ENCODE peak calls at places on chromosome 18, in nine cellular contexts. One of them, this sample, is unnamed.

GRCh38 chr18:33839452-33840225 is 261.6 kb downstream of the ASXL3 start:
- DNase-seq in cardiac muscle cell: peak; percentile 61
- DNase-seq in GM12891: peak; percentile 5
- DNase-seq in NCI-H2171: peak; percentile 68
- DNase-seq in NCI-H1092: peak; percentile 83
- DNase-seq in body of pancreas: peak; percentile 41
- DNase-seq in amygdala: peak; percentile 24
- DNase-seq in stimulated activated CD8-positive, alpha-beta memory T cell treated with anti-CD3 and anti-CD28 coated beads, Interleukin-15, amount 100 ng/mL, for 1 hour: no peak
- DNase-seq in SHP77 treated with DMSO at 0.1 percent for 48 hours: peak; percentile 27
- DNase-seq in this sample: peak; percentile 46

GRCh38 chr18:76684265-76684664 is 138.1 kb upstream of the ZNF236 start:
- DNase-seq in GM12891: no peak
- DNase-seq in SHP77 treated with DMSO at 0.1 percent for 48 hours: no peak
- DNase-seq in amygdala: no peak
- DNase-seq in cardiac muscle cell: no peak
- DNase-seq in NCI-H1092: no peak
- DNase-seq in body of pancreas: no peak
- DNase-seq in stimulated activated CD8-positive, alpha-beta memory T cell treated with anti-CD3 and anti-CD28 coated beads, Interleukin-15, amount 100 ng/mL, for 1 hour: no peak
- DNase-seq in NCI-H2171: no peak
- DNase-seq in this sample: no peak

GRCh38 chr18:48656582-48656981 is 117.8 kb downstream of the CTIF start:
- DNase-seq in NCI-H1092: no peak
- DNase-seq in GM12891: no peak
- DNase-seq in cardiac muscle cell: no peak
- DNase-seq in stimulated activated CD8-positive, alpha-beta memory T cell treated with anti-CD3 and anti-CD28 coated beads, Interleukin-15, amount 100 ng/mL, for 1 hour: no peak
- DNase-seq in SHP77 treated with DMSO at 0.1 percent for 48 hours: no peak
- DNase-seq in body of pancreas: no peak
- DNase-seq in NCI-H2171: peak; percentile 28
- DNase-seq in amygdala: no peak
- DNase-seq in this sample: no peak

GRCh38 chr18:13278231-13278630 is 59.7 kb downstream of the LDLRAD4 start:
- DNase-seq in GM12891: no peak
- DNase-seq in stimulated activated CD8-positive, alpha-beta memory T cell treated with anti-CD3 and anti-CD28 coated beads, Interleukin-15, amount 100 ng/mL, for 1 hour: no peak
- DNase-seq in cardiac muscle cell: no peak
- DNase-seq in NCI-H2171: no peak
- DNase-seq in amygdala: no peak
- DNase-seq in body of pancreas: no peak
- DNase-seq in NCI-H1092: no peak
- DNase-seq in SHP77 treated with DMSO at 0.1 percent for 48 hours: no peak
- DNase-seq in this sample: peak; percentile 21

GRCh38 chr18:1017227-1017626 is 112.6 kb downstream of the ADCYAP1 start:
- DNase-seq in amygdala: no peak
- DNase-seq in cardiac muscle cell: no peak
- DNase-seq in NCI-H1092: no peak
- DNase-seq in stimulated activated CD8-positive, alpha-beta memory T cell treated with anti-CD3 and anti-CD28 coated beads, Interleukin-15, amount 100 ng/mL, for 1 hour: no peak
- DNase-seq in NCI-H2171: no peak
- DNase-seq in body of pancreas: no peak
- DNase-seq in GM12891: no peak
- DNase-seq in SHP77 treated with DMSO at 0.1 percent for 48 hours: no peak
- DNase-seq in this sample: no peak

GRCh38 chr18:48942554-48943261 is 8.1 kb downstream of the SMAD7 start:
- DNase-seq in NCI-H1092: no peak
- DNase-seq in cardiac muscle cell: peak; percentile 83
- DNase-seq in GM12891: no peak
- DNase-seq in amygdala: no peak
- DNase-seq in body of pancreas: peak; percentile 83
- DNase-seq in stimulated activated CD8-positive, alpha-beta memory T cell treated with anti-CD3 and anti-CD28 coated beads, Interleukin-15, amount 100 ng/mL, for 1 hour: no peak
- DNase-seq in SHP77 treated with DMSO at 0.1 percent for 48 hours: no peak
- DNase-seq in NCI-H2171: no peak
- DNase-seq in this sample: no peak

GRCh38 chr18:2881088-2881487 is 34.3 kb downstream of the EMILIN2 start:
- DNase-seq in GM12891: no peak
- DNase-seq in NCI-H2171: no peak
- DNase-seq in stimulated activated CD8-positive, alpha-beta memory T cell treated with anti-CD3 and anti-CD28 coated beads, Interleukin-15, amount 100 ng/mL, for 1 hour: no peak
- DNase-seq in body of pancreas: no peak
- DNase-seq in SHP77 treated with DMSO at 0.1 percent for 48 hours: no peak
- DNase-seq in NCI-H1092: no peak
- DNase-seq in amygdala: no peak
- DNase-seq in cardiac muscle cell: peak; percentile 42
- DNase-seq in this sample: no peak

GRCh38 chr18:24427484-24427883 is 1.0 kb downstream of the IMPACT start:
- DNase-seq in NCI-H1092: no peak
- DNase-seq in cardiac muscle cell: peak; percentile 33
- DNase-seq in amygdala: no peak
- DNase-seq in stimulated activated CD8-positive, alpha-beta memory T cell treated with anti-CD3 and anti-CD28 coated beads, Interleukin-15, amount 100 ng/mL, for 1 hour: no peak
- DNase-seq in SHP77 treated with DMSO at 0.1 percent for 48 hours: no peak
- DNase-seq in NCI-H2171: no peak
- DNase-seq in body of pancreas: no peak
- DNase-seq in GM12891: no peak
- DNase-seq in this sample: no peak

GRCh38 chr18:13422541-13423147 is 204.1 kb downstream of the LDLRAD4 start:
- DNase-seq in NCI-H2171: no peak
- DNase-seq in cardiac muscle cell: no peak
- DNase-seq in NCI-H1092: no peak
- DNase-seq in SHP77 treated with DMSO at 0.1 percent for 48 hours: no peak
- DNase-seq in stimulated activated CD8-positive, alpha-beta memory T cell treated with anti-CD3 and anti-CD28 coated beads, Interleukin-15, amount 100 ng/mL, for 1 hour: no peak
- DNase-seq in body of pancreas: no peak
- DNase-seq in GM12891: no peak
- DNase-seq in amygdala: no peak
- DNase-seq in this sample: no peak

GRCh38 chr18:40832362-40832761 is 1122.7 kb upstream of the PIK3C3 start:
- DNase-seq in stimulated activated CD8-positive, alpha-beta memory T cell treated with anti-CD3 and anti-CD28 coated beads, Interleukin-15, amount 100 ng/mL, for 1 hour: no peak
- DNase-seq in amygdala: no peak
- DNase-seq in NCI-H1092: no peak
- DNase-seq in GM12891: no peak
- DNase-seq in SHP77 treated with DMSO at 0.1 percent for 48 hours: no peak
- DNase-seq in body of pancreas: no peak
- DNase-seq in NCI-H2171: no peak
- DNase-seq in cardiac muscle cell: peak; percentile 33
- DNase-seq in this sample: no peak

GRCh38 chr18:74533666-74534065 is 634 bp upstream of the CNDP1 start:
- DNase-seq in NCI-H1092: no peak
- DNase-seq in stimulated activated CD8-positive, alpha-beta memory T cell treated with anti-CD3 and anti-CD28 coated beads, Interleukin-15, amount 100 ng/mL, for 1 hour: no peak
- DNase-seq in NCI-H2171: no peak
- DNase-seq in GM12891: no peak
- DNase-seq in cardiac muscle cell: no peak
- DNase-seq in SHP77 treated with DMSO at 0.1 percent for 48 hours: no peak
- DNase-seq in body of pancreas: no peak
- DNase-seq in amygdala: no peak
- DNase-seq in this sample: no peak

GRCh38 chr18:79416022-79416676 is 20.4 kb downstream of the NFATC1 start:
- DNase-seq in amygdala: no peak
- DNase-seq in GM12891: no peak
- DNase-seq in NCI-H1092: no peak
- DNase-seq in SHP77 treated with DMSO at 0.1 percent for 48 hours: no peak
- DNase-seq in cardiac muscle cell: no peak
- DNase-seq in stimulated activated CD8-positive, alpha-beta memory T cell treated with anti-CD3 and anti-CD28 coated beads, Interleukin-15, amount 100 ng/mL, for 1 hour: no peak
- DNase-seq in body of pancreas: no peak
- DNase-seq in NCI-H2171: no peak
- DNase-seq in this sample: no peak

GRCh38 chr18:59717291-59717690 is 20.1 kb upstream of the CCBE1 start:
- DNase-seq in amygdala: no peak
- DNase-seq in SHP77 treated with DMSO at 0.1 percent for 48 hours: no peak
- DNase-seq in body of pancreas: no peak
- DNase-seq in stimulated activated CD8-positive, alpha-beta memory T cell treated with anti-CD3 and anti-CD28 coated beads, Interleukin-15, amount 100 ng/mL, for 1 hour: no peak
- DNase-seq in cardiac muscle cell: no peak
- DNase-seq in NCI-H2171: no peak
- DNase-seq in NCI-H1092: no peak
- DNase-seq in GM12891: no peak
- DNase-seq in this sample: no peak

GRCh38 chr18:74459877-74460276 is 2.8 kb upstream of the DIPK1C start:
- DNase-seq in stimulated activated CD8-positive, alpha-beta memory T cell treated with anti-CD3 and anti-CD28 coated beads, Interleukin-15, amount 100 ng/mL, for 1 hour: no peak
- DNase-seq in SHP77 treated with DMSO at 0.1 percent for 48 hours: no peak
- DNase-seq in NCI-H1092: no peak
- DNase-seq in NCI-H2171: no peak
- DNase-seq in GM12891: no peak
- DNase-seq in amygdala: peak; percentile 37
- DNase-seq in body of pancreas: no peak
- DNase-seq in cardiac muscle cell: no peak
- DNase-seq in this sample: no peak

GRCh38 chr18:61975526-61976326 is 82.9 kb upstream of the RNF152 start:
- DNase-seq in NCI-H2171: no peak
- DNase-seq in cardiac muscle cell: no peak
- DNase-seq in body of pancreas: no peak
- DNase-seq in stimulated activated CD8-positive, alpha-beta memory T cell treated with anti-CD3 and anti-CD28 coated beads, Interleukin-15, amount 100 ng/mL, for 1 hour: no peak
- DNase-seq in NCI-H1092: no peak
- DNase-seq in GM12891: no peak
- DNase-seq in SHP77 treated with DMSO at 0.1 percent for 48 hours: no peak
- DNase-seq in amygdala: no peak
- DNase-seq in this sample: no peak

GRCh38 chr18:48939368-48940097 is 11.2 kb downstream of the SMAD7 start:
- DNase-seq in GM12891: no peak
- DNase-seq in SHP77 treated with DMSO at 0.1 percent for 48 hours: no peak
- DNase-seq in NCI-H2171: no peak
- DNase-seq in NCI-H1092: no peak
- DNase-seq in body of pancreas: no peak
- DNase-seq in amygdala: no peak
- DNase-seq in cardiac muscle cell: peak; percentile 68
- DNase-seq in stimulated activated CD8-positive, alpha-beta memory T cell treated with anti-CD3 and anti-CD28 coated beads, Interleukin-15, amount 100 ng/mL, for 1 hour: no peak
- DNase-seq in this sample: peak; percentile 34

GRCh38 chr18:47793609-47794008 is 136.8 kb downstream of the SMAD2 start:
- DNase-seq in GM12891: no peak
- DNase-seq in amygdala: no peak
- DNase-seq in NCI-H1092: no peak
- DNase-seq in NCI-H2171: no peak
- DNase-seq in stimulated activated CD8-positive, alpha-beta memory T cell treated with anti-CD3 and anti-CD28 coated beads, Interleukin-15, amount 100 ng/mL, for 1 hour: no peak
- DNase-seq in cardiac muscle cell: no peak
- DNase-seq in SHP77 treated with DMSO at 0.1 percent for 48 hours: no peak
- DNase-seq in body of pancreas: no peak
- DNase-seq in this sample: no peak

GRCh38 chr18:78960709-78961108 is 18.9 kb upstream of the SALL3 start:
- DNase-seq in GM12891: no peak
- DNase-seq in NCI-H2171: no peak
- DNase-seq in amygdala: no peak
- DNase-seq in body of pancreas: no peak
- DNase-seq in NCI-H1092: no peak
- DNase-seq in cardiac muscle cell: no peak
- DNase-seq in stimulated activated CD8-positive, alpha-beta memory T cell treated with anti-CD3 and anti-CD28 coated beads, Interleukin-15, amount 100 ng/mL, for 1 hour: no peak
- DNase-seq in SHP77 treated with DMSO at 0.1 percent for 48 hours: no peak
- DNase-seq in this sample: no peak

GRCh38 chr18:13562494-13563029 is 163.8 kb downstream of the FAM210A start:
- DNase-seq in SHP77 treated with DMSO at 0.1 percent for 48 hours: no peak
- DNase-seq in NCI-H2171: no peak
- DNase-seq in GM12891: peak; percentile 56
- DNase-seq in cardiac muscle cell: no peak
- DNase-seq in body of pancreas: no peak
- DNase-seq in amygdala: no peak
- DNase-seq in NCI-H1092: no peak
- DNase-seq in stimulated activated CD8-positive, alpha-beta memory T cell treated with anti-CD3 and anti-CD28 coated beads, Interleukin-15, amount 100 ng/mL, for 1 hour: no peak
- DNase-seq in this sample: no peak

GRCh38 chr18:8988262-8988871 is 114.1 kb upstream of the NDUFV2 start:
- DNase-seq in NCI-H1092: peak; percentile 29
- DNase-seq in NCI-H2171: peak; percentile 61
- DNase-seq in stimulated activated CD8-positive, alpha-beta memory T cell treated with anti-CD3 and anti-CD28 coated beads, Interleukin-15, amount 100 ng/mL, for 1 hour: peak; percentile 22
- DNase-seq in cardiac muscle cell: peak; percentile 73
- DNase-seq in SHP77 treated with DMSO at 0.1 percent for 48 hours: peak; percentile 5
- DNase-seq in amygdala: peak; percentile 39
- DNase-seq in GM12891: peak; percentile 32
- DNase-seq in body of pancreas: peak; percentile 71
- DNase-seq in this sample: peak; percentile 75

GRCh38 chr18:79485788-79486355 is 90.1 kb downstream of the NFATC1 start:
- DNase-seq in NCI-H2171: no peak
- DNase-seq in body of pancreas: no peak
- DNase-seq in cardiac muscle cell: peak; percentile 88
- DNase-seq in NCI-H1092: no peak
- DNase-seq in SHP77 treated with DMSO at 0.1 percent for 48 hours: no peak
- DNase-seq in GM12891: no peak
- DNase-seq in stimulated activated CD8-positive, alpha-beta memory T cell treated with anti-CD3 and anti-CD28 coated beads, Interleukin-15, amount 100 ng/mL, for 1 hour: no peak
- DNase-seq in amygdala: no peak
- DNase-seq in this sample: peak; percentile 7

GRCh38 chr18:26480897-26481795 is 67.2 kb downstream of the KCTD1 start:
- DNase-seq in body of pancreas: no peak
- DNase-seq in stimulated activated CD8-positive, alpha-beta memory T cell treated with anti-CD3 and anti-CD28 coated beads, Interleukin-15, amount 100 ng/mL, for 1 hour: no peak
- DNase-seq in amygdala: no peak
- DNase-seq in cardiac muscle cell: peak; percentile 96
- DNase-seq in NCI-H2171: no peak
- DNase-seq in SHP77 treated with DMSO at 0.1 percent for 48 hours: no peak
- DNase-seq in NCI-H1092: no peak
- DNase-seq in GM12891: no peak
- DNase-seq in this sample: no peak